ENCODE peak calls at places on chromosome 6, in five cellular contexts. One of them, this sample, is unnamed.
A peak's percentile ranks its signal among the peaks of the same experiment; 100 is the strongest.

GRCh38 chr6:110550353-110550752 is 73.9 kb upstream of the SLC22A16 start:
- DNase-seq in tibial nerve: no peak
- DNase-seq in colonic mucosa: no peak
- DNase-seq in testis: no peak
- DNase-seq in Peyer's patch: no peak
- DNase-seq in this sample: no peak

GRCh38 chr6:16486661-16487060 is 248.3 kb downstream of the GMPR start:
- DNase-seq in tibial nerve: no peak
- DNase-seq in colonic mucosa: no peak
- DNase-seq in testis: no peak
- DNase-seq in Peyer's patch: peak; percentile 43
- DNase-seq in this sample: no peak

GRCh38 chr6:95143408-95144180 is 433.7 kb upstream of the MANEA start:
- DNase-seq in tibial nerve: no peak
- DNase-seq in colonic mucosa: no peak
- DNase-seq in testis: no peak
- DNase-seq in Peyer's patch: no peak
- DNase-seq in this sample: no peak

GRCh38 chr6:168735268-168735949 is 294.4 kb downstream of the SMOC2 start:
- DNase-seq in tibial nerve: no peak
- DNase-seq in colonic mucosa: no peak
- DNase-seq in testis: no peak
- DNase-seq in Peyer's patch: no peak
- DNase-seq in this sample: no peak

GRCh38 chr6:160462551-160463109 is 114.5 kb downstream of the SLC22A3 start:
- DNase-seq in tibial nerve: no peak
- DNase-seq in colonic mucosa: no peak
- DNase-seq in testis: no peak
- DNase-seq in Peyer's patch: peak; percentile 60
- DNase-seq in this sample: no peak

GRCh38 chr6:135922170-135922569 is 70.7 kb downstream of the PDE7B start:
- DNase-seq in tibial nerve: no peak
- DNase-seq in colonic mucosa: no peak
- DNase-seq in testis: no peak
- DNase-seq in Peyer's patch: no peak
- DNase-seq in this sample: no peak

GRCh38 chr6:56299916-56300315 is 52.5 kb upstream of the COL21A1 start:
- DNase-seq in tibial nerve: no peak
- DNase-seq in colonic mucosa: no peak
- DNase-seq in testis: no peak
- DNase-seq in Peyer's patch: no peak
- DNase-seq in this sample: no peak

GRCh38 chr6:127811939-127812338 is 88.9 kb downstream of the THEMIS start:
- DNase-seq in tibial nerve: no peak
- DNase-seq in colonic mucosa: no peak
- DNase-seq in testis: no peak
- DNase-seq in Peyer's patch: no peak
- DNase-seq in this sample: no peak

GRCh38 chr6:56803594-56803993 is 151.3 kb upstream of the BEND6 start:
- DNase-seq in tibial nerve: no peak
- DNase-seq in colonic mucosa: no peak
- DNase-seq in testis: no peak
- DNase-seq in Peyer's patch: no peak
- DNase-seq in this sample: no peak

GRCh38 chr6:35043381-35043780 is 97.8 kb downstream of the TCP11 start:
- DNase-seq in tibial nerve: no peak
- DNase-seq in colonic mucosa: no peak
- DNase-seq in testis: no peak
- DNase-seq in Peyer's patch: no peak
- DNase-seq in this sample: no peak

GRCh38 chr6:29974901-29975560 is 32.7 kb downstream of the HLA-A start:
- DNase-seq in tibial nerve: no peak
- DNase-seq in colonic mucosa: no peak
- DNase-seq in testis: no peak
- DNase-seq in Peyer's patch: no peak
- DNase-seq in this sample: no peak

GRCh38 chr6:18823782-18824386 is 436.7 kb downstream of the RNF144B start:
- DNase-seq in tibial nerve: no peak
- DNase-seq in colonic mucosa: peak; percentile 30
- DNase-seq in testis: peak; percentile 87
- DNase-seq in Peyer's patch: no peak
- DNase-seq in this sample: peak; percentile 14

GRCh38 chr6:136723780-136724179 is 68.5 kb downstream of the MAP3K5 start:
- DNase-seq in tibial nerve: no peak
- DNase-seq in colonic mucosa: no peak
- DNase-seq in testis: no peak
- DNase-seq in Peyer's patch: peak; percentile 49
- DNase-seq in this sample: no peak

GRCh38 chr6:42777126-42777822 is 4.6 kb upstream of the BICRAL start:
- DNase-seq in tibial nerve: no peak
- DNase-seq in colonic mucosa: no peak
- DNase-seq in testis: no peak
- DNase-seq in Peyer's patch: no peak
- DNase-seq in this sample: no peak

GRCh38 chr6:158057213-158057987 is 75.7 kb downstream of the SYNJ2 start:
- DNase-seq in tibial nerve: no peak
- DNase-seq in colonic mucosa: no peak
- DNase-seq in testis: no peak
- DNase-seq in Peyer's patch: no peak
- DNase-seq in this sample: no peak

GRCh38 chr6:39104528-39104927 is 10.5 kb downstream of the SAYSD1 start:
- DNase-seq in tibial nerve: no peak
- DNase-seq in colonic mucosa: no peak
- DNase-seq in testis: no peak
- DNase-seq in Peyer's patch: no peak
- DNase-seq in this sample: no peak

GRCh38 chr6:150409576-150410066 is 40.8 kb downstream of the IYD start:
- DNase-seq in tibial nerve: peak; percentile 79
- DNase-seq in colonic mucosa: peak; percentile 62
- DNase-seq in testis: peak; percentile 66
- DNase-seq in Peyer's patch: peak; percentile 77
- DNase-seq in this sample: peak; percentile 80

DNA sequence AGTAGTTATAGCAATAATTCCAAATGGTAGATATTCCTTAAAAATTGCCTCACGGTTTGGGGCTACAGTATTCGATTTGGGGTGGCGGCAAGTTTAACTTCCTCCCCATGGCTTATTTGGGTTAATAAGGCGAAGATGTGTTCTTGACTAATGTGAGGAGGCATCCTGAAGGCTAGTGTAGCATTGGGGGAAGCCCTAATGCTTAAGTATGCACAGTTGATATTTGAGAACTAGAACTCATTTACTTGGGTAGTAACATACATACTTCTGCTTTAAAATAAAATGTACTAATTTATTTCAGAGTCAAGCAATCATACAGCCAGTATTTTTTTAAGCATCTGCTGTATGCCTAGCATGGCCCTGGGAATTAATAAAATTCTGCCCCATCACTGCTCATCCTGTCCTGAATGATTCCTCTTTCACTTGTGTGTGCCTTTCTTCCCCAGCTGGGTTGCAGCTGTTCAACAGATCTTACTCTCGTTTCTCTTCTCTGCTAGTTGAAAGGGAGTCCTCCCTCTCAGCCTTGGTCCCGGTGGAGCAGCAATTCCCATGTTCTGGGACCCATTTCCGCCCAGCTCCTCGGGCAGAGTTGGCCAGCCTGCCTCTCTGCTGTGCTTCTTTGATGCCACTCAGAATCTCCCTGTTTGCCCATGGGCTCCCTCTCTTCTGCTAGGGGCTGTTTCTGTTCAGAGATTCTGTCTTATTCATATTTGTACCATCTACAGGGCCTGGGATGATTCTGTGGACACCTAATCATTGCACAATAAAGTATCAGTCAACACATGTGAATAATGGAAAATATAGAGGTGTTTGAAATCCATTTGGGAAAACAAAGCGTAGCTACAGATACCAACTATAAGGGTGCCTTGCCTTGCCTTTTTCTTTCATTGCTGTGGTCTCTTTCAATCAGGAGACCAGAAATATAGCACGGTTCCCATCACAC is 104.8 kb downstream of the ARID1B start:
- DNase-seq in tibial nerve: no peak
- DNase-seq in colonic mucosa: no peak
- DNase-seq in testis: no peak
- DNase-seq in Peyer's patch: no peak
- DNase-seq in this sample: no peak
- H3K4me1 ChIP-seq in tibial nerve: no peaks in the 10 kb centered on the region
- H3K4me1 ChIP-seq in colonic mucosa: peaks cover 5% of the 10 kb centered on the region
- H3K4me1 ChIP-seq in testis: peaks cover 13% of the 10 kb centered on the region
- H3K4me1 ChIP-seq in Peyer's patch: no peaks in the 10 kb centered on the region
- H3K4me1 ChIP-seq in this sample: peaks cover 40% of the 10 kb centered on the region

DNA sequence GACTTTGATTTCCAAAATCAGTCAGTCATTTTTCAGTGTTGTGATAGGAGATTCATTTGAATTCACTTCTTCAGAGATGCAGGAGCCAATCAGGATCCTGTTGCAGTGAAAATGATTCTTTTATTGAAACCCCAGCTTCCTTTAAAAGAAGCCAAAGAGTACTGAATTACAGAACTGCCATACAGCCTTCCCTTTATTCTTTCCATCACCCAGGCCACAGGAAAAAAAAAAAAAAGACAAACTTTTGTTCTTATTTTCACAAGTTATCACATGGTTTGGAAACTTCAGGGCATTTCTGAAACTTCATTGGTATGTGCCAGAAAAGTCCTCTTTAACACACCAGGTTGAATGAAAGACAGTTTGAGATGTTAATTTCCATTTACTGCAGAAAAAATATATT is 1.8 kb upstream of the CARMIL1 start:
- DNase-seq in tibial nerve: no peak
- DNase-seq in colonic mucosa: no peak
- DNase-seq in testis: no peak
- DNase-seq in Peyer's patch: no peak
- DNase-seq in this sample: no peak
- H3K27me3 ChIP-seq in tibial nerve: no peaks in the 10 kb centered on the region
- H3K27me3 ChIP-seq in colonic mucosa: no peaks in the 10 kb centered on the region
- H3K27me3 ChIP-seq in testis: no peaks in the 10 kb centered on the region
- H3K27me3 ChIP-seq in Peyer's patch: no peaks in the 10 kb centered on the region
- H3K27me3 ChIP-seq in this sample: no peaks in the 10 kb centered on the region

GRCh38 chr6:15403094-15403493 is 157.2 kb downstream of the JARID2 start:
- DNase-seq in tibial nerve: no peak
- DNase-seq in colonic mucosa: no peak
- DNase-seq in testis: no peak
- DNase-seq in Peyer's patch: no peak
- DNase-seq in this sample: no peak
- H3K4me1 ChIP-seq in tibial nerve: no peaks in the 10 kb centered on the region
- H3K4me1 ChIP-seq in colonic mucosa: peaks cover 4% of the 10 kb centered on the region
- H3K4me1 ChIP-seq in testis: peaks cover 42% of the 10 kb centered on the region
- H3K4me1 ChIP-seq in Peyer's patch: peaks cover 9% of the 10 kb centered on the region
- H3K4me1 ChIP-seq in this sample: peaks cover 21% of the 10 kb centered on the region

GRCh38 chr6:45466686-45467085 is 89.0 kb upstream of the SUPT3H start:
- DNase-seq in tibial nerve: no peak
- DNase-seq in colonic mucosa: no peak
- DNase-seq in testis: no peak
- DNase-seq in Peyer's patch: no peak
- DNase-seq in this sample: no peak
- H3K27me3 ChIP-seq in tibial nerve: no peaks in the 10 kb centered on the region
- H3K27me3 ChIP-seq in colonic mucosa: no peaks in the 10 kb centered on the region
- H3K27me3 ChIP-seq in testis: no peaks in the 10 kb centered on the region
- H3K27me3 ChIP-seq in Peyer's patch: no peaks in the 10 kb centered on the region
- H3K27me3 ChIP-seq in this sample: no peaks in the 10 kb centered on the region

GRCh38 chr6:26316291-26316690 is 48.7 kb upstream of the BTN3A2 start:
- DNase-seq in tibial nerve: no peak
- DNase-seq in colonic mucosa: no peak
- DNase-seq in testis: no peak
- DNase-seq in Peyer's patch: no peak
- DNase-seq in this sample: no peak

GRCh38 chr6:26319405-26320128 is 45.4 kb upstream of the BTN3A2 start:
- DNase-seq in tibial nerve: no peak
- DNase-seq in colonic mucosa: no peak
- DNase-seq in testis: no peak
- DNase-seq in Peyer's patch: no peak
- DNase-seq in this sample: no peak

GRCh38 chr6:26321005-26321404 is 44.0 kb upstream of the BTN3A2 start:
- DNase-seq in tibial nerve: no peak
- DNase-seq in colonic mucosa: no peak
- DNase-seq in testis: no peak
- DNase-seq in Peyer's patch: no peak
- DNase-seq in this sample: no peak

GRCh38 chr6:26317503-26317902 is 47.5 kb upstream of the BTN3A2 start:
- DNase-seq in tibial nerve: no peak
- DNase-seq in colonic mucosa: no peak
- DNase-seq in testis: no peak
- DNase-seq in Peyer's patch: no peak
- DNase-seq in this sample: no peak

DNA sequence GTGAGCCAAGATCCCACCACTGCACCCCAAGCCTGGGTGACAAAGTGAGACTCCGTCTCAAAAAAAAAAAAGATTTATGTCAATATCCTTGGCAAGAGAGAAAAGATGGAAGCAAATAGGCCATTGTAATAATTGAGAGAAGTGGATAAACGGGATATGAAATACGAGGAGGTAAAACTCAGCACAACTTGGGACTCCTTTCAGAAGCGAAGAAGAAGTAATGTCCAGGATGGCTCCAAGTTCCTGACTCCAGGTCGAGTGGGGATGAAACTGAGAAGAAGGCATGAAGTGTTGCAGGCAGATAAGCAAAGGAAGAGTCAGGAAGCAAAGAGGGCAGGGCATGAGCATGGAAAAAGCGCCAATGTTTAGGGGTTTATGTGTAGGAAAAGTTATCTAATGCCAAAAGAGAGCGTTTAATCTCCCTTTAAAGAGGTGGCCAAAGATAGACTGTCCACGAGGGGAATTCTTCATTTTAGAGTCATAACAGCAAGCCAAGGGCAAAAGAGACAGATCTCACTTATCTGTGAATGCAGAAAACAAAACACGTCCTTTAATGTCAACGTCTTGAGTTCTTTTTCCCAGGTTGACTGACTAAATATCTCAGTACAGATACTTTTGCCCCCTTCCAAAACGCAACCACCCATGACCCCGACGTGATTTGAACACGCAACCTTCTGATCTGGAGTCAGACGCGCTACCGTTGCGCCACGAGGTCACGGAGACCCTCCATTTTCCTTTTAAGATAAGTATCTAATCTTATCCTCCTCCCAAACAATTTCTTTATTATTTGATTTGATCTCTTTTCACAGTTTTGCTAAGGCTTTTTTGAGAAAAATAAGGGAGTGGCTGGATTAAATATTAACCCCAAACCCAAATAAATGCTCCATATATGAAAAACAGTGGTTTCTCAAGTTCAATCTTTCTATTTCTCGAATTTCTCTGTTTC is 46.3 kb upstream of the BTN3A2 start:
- DNase-seq in tibial nerve: no peak
- DNase-seq in colonic mucosa: no peak
- DNase-seq in testis: no peak
- DNase-seq in Peyer's patch: no peak
- DNase-seq in this sample: no peak
- H3K4me1 ChIP-seq in tibial nerve: no peaks in the 10 kb centered on the region
- H3K4me1 ChIP-seq in colonic mucosa: no peaks in the 10 kb centered on the region
- H3K4me1 ChIP-seq in testis: no peaks in the 10 kb centered on the region
- H3K4me1 ChIP-seq in Peyer's patch: no peaks in the 10 kb centered on the region
- H3K4me1 ChIP-seq in this sample: no peaks in the 10 kb centered on the region

GRCh38 chr6:33955566-33955965 is 151.8 kb upstream of the MLN start:
- DNase-seq in tibial nerve: no peak
- DNase-seq in colonic mucosa: no peak
- DNase-seq in testis: no peak
- DNase-seq in Peyer's patch: no peak
- DNase-seq in this sample: no peak
- H3K27me3 ChIP-seq in tibial nerve: peaks cover 16% of the 10 kb centered on the region
- H3K27me3 ChIP-seq in colonic mucosa: no peaks in the 10 kb centered on the region
- H3K27me3 ChIP-seq in testis: no peaks in the 10 kb centered on the region
- H3K27me3 ChIP-seq in Peyer's patch: no peaks in the 10 kb centered on the region
- H3K27me3 ChIP-seq in this sample: no peaks in the 10 kb centered on the region

This sample was measured in right cardiac atrium.